ENCODE peak calls at places on chromosome 9, in six cellular contexts. V, A, H, R, P and M are unnamed samples.

GRCh38 chr9:125785187-125785840 is 38.1 kb downstream of the PBX3 start:
- DNase-seq in V (peak), A (no peak), H (no peak), R (no peak), P (no peak), M (peak)

GRCh38 chr9:133892193-133892920 is 99.8 kb downstream of the VAV2 start:
- DNase-seq in V (no peak), A (no peak), H (no peak), R (no peak), P (no peak), M (no peak)

GRCh38 chr9:135885100-135885853 is 22.1 kb downstream of the CAMSAP1 start:
- DNase-seq in V (peak), A (no peak), H (no peak), R (no peak), P (no peak), M (peak)

GRCh38 chr9:109101810-109102209 is 17.9 kb downstream of the TMEM245 start:
- DNase-seq in V (peak), A (no peak), H (no peak), R (no peak), P (no peak), M (peak)

GRCh38 chr9:99966720-99967119 is 60.3 kb downstream of the STX17 start:
- DNase-seq in V (peak), A (peak), H (no peak), R (no peak), P (no peak), M (peak)

GRCh38 chr9:130041648-130042405 is 1.2 kb downstream of the FNBP1 start:
- DNase-seq in V (no peak), A (peak), H (peak), R (peak), P (peak), M (peak)

GRCh38 chr9:31677415-31677814 is 707.0 kb upstream of the ACO1 start:
- DNase-seq in V (no peak), A (no peak), H (no peak), R (no peak), P (no peak), M (no peak)

GRCh38 chr9:91904541-91905236 is 45.3 kb downstream of the ROR2 start:
- DNase-seq in V (no peak), A (no peak), H (no peak), R (no peak), P (no peak), M (no peak)

GRCh38 chr9:104329245-104329644 is 174.8 kb upstream of the OR13F1 start:
- DNase-seq in V (no peak), A (no peak), H (no peak), R (no peak), P (no peak), M (no peak)